ENCODE peak calls at places on chromosomes 2 and 18, in five cellular contexts. One of them, this sample, is unnamed.

GRCh38 chr2:180571559-180571958 is 408.8 kb upstream of the UBE2E3 start:
- DNase-seq in spleen: no peak
- DNase-seq in breast epithelium: no peak
- DNase-seq in HCT116: no peak
- DNase-seq in transverse colon: no peak
- DNase-seq in this sample: no peak

GRCh38 chr2:57217013-57217412 is 829.6 kb upstream of the VRK2 start:
- DNase-seq in breast epithelium: no peak
- DNase-seq in HCT116: no peak
- DNase-seq in spleen: no peak
- DNase-seq in transverse colon: no peak
- DNase-seq in this sample: no peak

GRCh38 chr2:199992296-199992695 is 36.9 kb downstream of the MAIP1 start:
- DNase-seq in HCT116: no peak
- DNase-seq in spleen: no peak
- DNase-seq in transverse colon: no peak
- DNase-seq in breast epithelium: no peak
- DNase-seq in this sample: no peak

GRCh38 chr2:29120846-29121245 is 5.6 kb downstream of the CLIP4 start:
- DNase-seq in transverse colon: no peak
- DNase-seq in breast epithelium: no peak
- DNase-seq in HCT116: no peak
- DNase-seq in spleen: no peak
- DNase-seq in this sample: no peak

GRCh38 chr2:158569284-158569683 is 112.5 kb downstream of the PKP4 start:
- DNase-seq in spleen: no peak
- DNase-seq in breast epithelium: no peak
- DNase-seq in HCT116: no peak
- DNase-seq in transverse colon: no peak
- DNase-seq in this sample: no peak

GRCh38 chr2:64143154-64144056 is 815 bp downstream of the PELI1 start:
- DNase-seq in HCT116: no peak
- DNase-seq in spleen: no peak
- DNase-seq in breast epithelium: no peak
- DNase-seq in transverse colon: no peak
- DNase-seq in this sample: no peak

GRCh38 chr18:7623681-7624080 is 56.6 kb downstream of the PTPRM start:
- DNase-seq in spleen: no peak
- DNase-seq in transverse colon: no peak
- DNase-seq in HCT116: no peak
- DNase-seq in breast epithelium: no peak
- DNase-seq in this sample: no peak

GRCh38 chr18:34709631-34710429 is at the start of gene DTNA:
- DNase-seq in spleen: no peak
- DNase-seq in HCT116: no peak
- DNase-seq in transverse colon: no peak
- DNase-seq in breast epithelium: no peak
- DNase-seq in this sample: no peak

GRCh38 chr2:35822716-35823115 is 532.9 kb upstream of the CRIM1 start:
- DNase-seq in transverse colon: no peak
- DNase-seq in spleen: no peak
- DNase-seq in HCT116: no peak
- DNase-seq in breast epithelium: no peak
- DNase-seq in this sample: no peak

GRCh38 chr2:57943271-57943670 is 103.3 kb upstream of the VRK2 start:
- DNase-seq in breast epithelium: no peak
- DNase-seq in HCT116: no peak
- DNase-seq in spleen: no peak
- DNase-seq in transverse colon: no peak
- DNase-seq in this sample: no peak

GRCh38 chr2:28593356-28593755 is 97.5 kb downstream of the PLB1 start:
- DNase-seq in spleen: peak
- DNase-seq in breast epithelium: peak
- DNase-seq in transverse colon: no peak
- DNase-seq in HCT116: no peak
- DNase-seq in this sample: no peak

GRCh38 chr2:68784849-68785248 is 50.2 kb downstream of the ARHGAP25 start:
- DNase-seq in transverse colon: no peak
- DNase-seq in HCT116: no peak
- DNase-seq in spleen: no peak
- DNase-seq in breast epithelium: no peak
- DNase-seq in this sample: no peak

GRCh38 chr2:70199320-70199864 is 8.6 kb upstream of the C2orf42 start:
- DNase-seq in breast epithelium: no peak
- DNase-seq in HCT116: no peak
- DNase-seq in transverse colon: no peak
- DNase-seq in spleen: no peak
- DNase-seq in this sample: no peak

GRCh38 chr2:226791056-226791486 is 8.5 kb downstream of the IRS1 start:
- DNase-seq in HCT116: no peak
- DNase-seq in breast epithelium: no peak
- DNase-seq in spleen: no peak
- DNase-seq in transverse colon: peak
- DNase-seq in this sample: no peak

GRCh38 chr18:42196651-42197050 is 241.6 kb downstream of the PIK3C3 start:
- DNase-seq in spleen: no peak
- DNase-seq in transverse colon: no peak
- DNase-seq in HCT116: no peak
- DNase-seq in breast epithelium: no peak
- DNase-seq in this sample: no peak

GRCh38 chr2:177275041-177275440 is 10.5 kb upstream of the NFE2L2 start:
- DNase-seq in HCT116: no peak
- DNase-seq in breast epithelium: no peak
- DNase-seq in spleen: no peak
- DNase-seq in transverse colon: no peak
- DNase-seq in this sample: no peak

GRCh38 chr2:38438536-38439225 is 61.6 kb upstream of the ATL2 start:
- DNase-seq in HCT116: no peak
- DNase-seq in transverse colon: no peak
- DNase-seq in spleen: no peak
- DNase-seq in breast epithelium: no peak
- DNase-seq in this sample: no peak

GRCh38 chr2:218024336-218024735 is 21.5 kb upstream of the TNS1 start:
- DNase-seq in HCT116: no peak
- DNase-seq in breast epithelium: no peak
- DNase-seq in spleen: peak
- DNase-seq in transverse colon: peak
- DNase-seq in this sample: peak

GRCh38 chr2:224122542-224122941 is 83.5 kb upstream of the SERPINE2 start:
- DNase-seq in HCT116: no peak
- DNase-seq in breast epithelium: no peak
- DNase-seq in transverse colon: no peak
- DNase-seq in spleen: no peak
- DNase-seq in this sample: no peak

GRCh38 chr2:120372816-120373215 is 26.9 kb downstream of the INHBB start:
- DNase-seq in HCT116: no peak
- DNase-seq in breast epithelium: no peak
- DNase-seq in spleen: no peak
- DNase-seq in transverse colon: no peak
- DNase-seq in this sample: no peak

GRCh38 chr2:138433995-138434991 is 67.3 kb upstream of the SPOPL start:
- DNase-seq in HCT116: no peak
- DNase-seq in transverse colon: no peak
- DNase-seq in spleen: no peak
- DNase-seq in breast epithelium: no peak
- DNase-seq in this sample: no peak

GRCh38 chr2:42261531-42262195 is 92.5 kb downstream of the EML4 start:
- DNase-seq in breast epithelium: no peak
- DNase-seq in HCT116: no peak
- DNase-seq in spleen: no peak
- DNase-seq in transverse colon: no peak
- DNase-seq in this sample: no peak

GRCh38 chr2:181185948-181186347 is 205.5 kb downstream of the UBE2E3 start:
- DNase-seq in breast epithelium: no peak
- DNase-seq in HCT116: no peak
- DNase-seq in spleen: no peak
- DNase-seq in transverse colon: no peak
- DNase-seq in this sample: no peak

GRCh38 chr2:39567507-39567906 is 98.2 kb upstream of the TMEM178A start:
- DNase-seq in spleen: no peak
- DNase-seq in breast epithelium: no peak
- DNase-seq in HCT116: no peak
- DNase-seq in transverse colon: no peak
- DNase-seq in this sample: no peak

GRCh38 chr2:170493698-170494097 is 221.4 kb upstream of the SP5 start:
- DNase-seq in transverse colon: no peak
- DNase-seq in breast epithelium: no peak
- DNase-seq in spleen: no peak
- DNase-seq in HCT116: no peak
- DNase-seq in this sample: no peak

GRCh38 chr18:31649894-31650719 is 34.3 kb downstream of the B4GALT6 start:
- DNase-seq in HCT116: no peak
- DNase-seq in breast epithelium: no peak
- DNase-seq in transverse colon: no peak
- DNase-seq in spleen: no peak
- DNase-seq in this sample: no peak

GRCh38 chr2:216862628-216863027 is 2.8 kb upstream of the TNP1 start:
- DNase-seq in HCT116: no peak
- DNase-seq in transverse colon: no peak
- DNase-seq in spleen: no peak
- DNase-seq in breast epithelium: no peak
- DNase-seq in this sample: no peak

GRCh38 chr2:39504790-39505335 is 67.8 kb upstream of the MAP4K3 start:
- DNase-seq in transverse colon: no peak
- DNase-seq in HCT116: no peak
- DNase-seq in breast epithelium: no peak
- DNase-seq in spleen: no peak
- DNase-seq in this sample: no peak

GRCh38 chr2:42072349-42073118 is 24.7 kb downstream of the PKDCC start:
- DNase-seq in HCT116: no peak
- DNase-seq in spleen: peak
- DNase-seq in transverse colon: peak
- DNase-seq in breast epithelium: no peak
- DNase-seq in this sample: no peak

GRCh38 chr18:54772081-54772480 is 56.2 kb upstream of the RAB27B start:
- DNase-seq in breast epithelium: no peak
- DNase-seq in HCT116: no peak
- DNase-seq in spleen: no peak
- DNase-seq in transverse colon: no peak
- DNase-seq in this sample: no peak

GRCh38 chr2:64565949-64566705 is 42.0 kb downstream of the AFTPH start:
- DNase-seq in spleen: no peak
- DNase-seq in HCT116: no peak
- DNase-seq in breast epithelium: no peak
- DNase-seq in transverse colon: no peak
- DNase-seq in this sample: no peak

GRCh38 chr2:40487592-40487991 is 35.7 kb upstream of the SLC8A1 start:
- DNase-seq in spleen: no peak
- DNase-seq in transverse colon: peak
- DNase-seq in HCT116: no peak
- DNase-seq in breast epithelium: no peak
- DNase-seq in this sample: no peak

GRCh38 chr2:240121190-240121589 is 14.9 kb downstream of the COPS9 start:
- DNase-seq in transverse colon: no peak
- DNase-seq in spleen: no peak
- DNase-seq in breast epithelium: no peak
- DNase-seq in HCT116: no peak
- DNase-seq in this sample: no peak

GRCh38 chr2:46960618-46961017 is 45.0 kb upstream of the MCFD2 start:
- DNase-seq in spleen: peak
- DNase-seq in transverse colon: no peak
- DNase-seq in breast epithelium: no peak
- DNase-seq in HCT116: no peak
- DNase-seq in this sample: no peak
- TF ChIP-seq CTCF in spleen: no peak
- TF ChIP-seq CTCF in transverse colon: no peak
- TF ChIP-seq CTCF in breast epithelium: no peak
- TF ChIP-seq CTCF in HCT116: no peak
- TF ChIP-seq CTCF in this sample: no peak

DNA sequence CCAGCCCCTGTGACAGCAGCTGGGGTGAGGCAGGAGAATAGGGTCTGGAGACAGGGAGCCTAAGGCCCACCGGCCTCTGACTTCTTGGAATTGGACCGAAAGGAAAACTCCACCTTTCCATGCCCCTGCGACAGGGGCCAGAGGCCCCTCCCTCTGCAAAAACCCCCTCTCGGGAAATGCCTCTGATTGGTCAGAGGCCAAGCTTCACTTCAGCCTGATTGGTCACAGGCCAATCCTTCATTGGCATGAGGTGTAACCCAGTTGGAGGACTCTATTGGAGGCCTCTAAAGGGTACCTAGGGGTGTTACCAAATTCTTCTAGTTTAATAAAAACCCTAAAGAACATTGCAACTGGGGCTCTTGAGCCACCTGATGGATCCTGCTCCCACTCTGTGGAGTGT is 5.7 kb upstream of the ACKR3 start:
- DNase-seq in transverse colon: no peak
- DNase-seq in spleen: no peak
- DNase-seq in breast epithelium: no peak
- DNase-seq in HCT116: no peak
- DNase-seq in this sample: no peak
- TF ChIP-seq POLR2A in transverse colon: no peak
- TF ChIP-seq POLR2A in spleen: no peak
- TF ChIP-seq POLR2A in breast epithelium: no peak
- TF ChIP-seq POLR2A in HCT116: no peak
- TF ChIP-seq POLR2A in this sample: no peak

GRCh38 chr2:61018798-61019197 is 743 bp upstream of the PUS10 start:
- DNase-seq in breast epithelium: no peak
- DNase-seq in spleen: no peak
- DNase-seq in transverse colon: no peak
- DNase-seq in HCT116: no peak
- DNase-seq in this sample: no peak

GRCh38 chr2:61018319-61018750 is 280 bp upstream of the PUS10 start:
- DNase-seq in breast epithelium: no peak
- DNase-seq in HCT116: no peak
- DNase-seq in transverse colon: no peak
- DNase-seq in spleen: no peak
- DNase-seq in this sample: no peak

GRCh38 chr2:61017003-61017555 is 441 bp upstream of the PEX13 start:
- DNase-seq in breast epithelium: peak
- DNase-seq in HCT116: peak
- DNase-seq in transverse colon: peak
- DNase-seq in spleen: peak
- DNase-seq in this sample: peak

GRCh38 chr2:61016392-61017002 is 1.0 kb upstream of the PEX13 start:
- DNase-seq in breast epithelium: no peak
- DNase-seq in spleen: no peak
- DNase-seq in HCT116: no peak
- DNase-seq in transverse colon: no peak
- DNase-seq in this sample: no peak

GRCh38 chr2:61017556-61018318 is at the start of the genes PEX13 and PUS10:
- DNase-seq in breast epithelium: peak
- DNase-seq in spleen: peak
- DNase-seq in transverse colon: peak
- DNase-seq in HCT116: peak
- DNase-seq in this sample: peak
- TF ChIP-seq POLR2AphosphoS5 in breast epithelium: no peak
- TF ChIP-seq POLR2AphosphoS5 in spleen: peak
- TF ChIP-seq POLR2AphosphoS5 in transverse colon: no peak
- TF ChIP-seq POLR2AphosphoS5 in HCT116: peak
- TF ChIP-seq POLR2AphosphoS5 in this sample: no peak

DNA sequence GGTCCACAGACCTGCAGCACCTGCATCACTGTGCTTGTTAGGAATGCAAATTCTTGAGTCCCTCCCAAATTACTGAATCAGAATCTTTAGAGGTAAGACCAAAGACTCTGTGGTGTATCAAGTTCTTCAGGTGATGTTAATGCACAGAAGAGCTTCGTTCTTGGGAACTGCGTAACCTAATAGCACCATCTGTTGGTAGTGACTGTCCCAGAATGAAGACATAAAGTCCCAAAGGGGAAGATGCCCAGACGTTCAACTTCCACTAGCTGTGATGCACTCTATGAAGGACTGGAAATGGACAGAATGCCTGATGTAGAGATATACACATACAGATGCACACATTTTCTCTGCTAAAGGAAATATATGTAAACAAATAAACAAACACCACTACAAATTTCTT is 576.0 kb downstream of the LRP1B start:
- DNase-seq in breast epithelium: no peak
- DNase-seq in spleen: no peak
- DNase-seq in HCT116: peak
- DNase-seq in transverse colon: no peak
- DNase-seq in this sample: no peak
- TF ChIP-seq CTCF in breast epithelium: peak
- TF ChIP-seq CTCF in spleen: no peak
- TF ChIP-seq CTCF in HCT116: peak
- TF ChIP-seq CTCF in transverse colon: no peak
- TF ChIP-seq CTCF in this sample: peak

This sample was measured in suprapubic skin.